ENCODE peak calls at places on chromosomes 2 and 18, in nine cellular contexts. N, V, G, T, I, O, E, K and D are unnamed samples.

GRCh38 chr2:181546086-181546485 is 88.9 kb downstream of the ITGA4 start:
- DNase-seq in N (peak; percentile 56), V (no peak), G (no peak), T (no peak), I (no peak), O (no peak), E (no peak), K (no peak), D (no peak)

GRCh38 chr2:3290655-3291054 is 87.0 kb downstream of the EIPR1 start:
- DNase-seq in N (no peak), V (no peak), G (no peak), T (no peak), I (no peak), O (peak; percentile 24), E (no peak), K (no peak), D (no peak)

GRCh38 chr2:178008636-178009289 is 63.8 kb downstream of the PDE11A start:
- DNase-seq in N (peak; percentile 81), V (peak; percentile 37), G (peak; percentile 11), T (peak; percentile 44), I (no peak), O (peak; percentile 45), E (no peak), K (no peak), D (no peak)

GRCh38 chr2:43225093-43225787 is 1.2 kb downstream of the ZFP36L2 start:
- DNase-seq in N (peak; percentile 62), V (no peak), G (peak; percentile 78), T (no peak), I (no peak), O (peak; percentile 73), E (peak; percentile 72), K (no peak), D (no peak)

GRCh38 chr2:23386422-23387220 is 1.6 kb downstream of the KLHL29 start:
- DNase-seq in N (no peak), V (no peak), G (no peak), T (peak; percentile 62), I (no peak), O (no peak), E (no peak), K (no peak), D (no peak)

GRCh38 chr2:158009425-158009824 is 92.3 kb upstream of the UPP2 start:
- DNase-seq in N (no peak), V (no peak), G (peak; percentile 45), T (no peak), I (no peak), O (peak; percentile 51), E (no peak), K (no peak), D (peak; percentile 55)

GRCh38 chr2:230225486-230225885 is at the start of gene SP140:
- DNase-seq in N (no peak), V (no peak), G (no peak), T (no peak), I (no peak), O (no peak), E (peak; percentile 53), K (peak; percentile 51), D (no peak)

GRCh38 chr2:234099266-234099665 is 48.8 kb downstream of the SPP2 start:
- DNase-seq in N (no peak), V (no peak), G (no peak), T (no peak), I (no peak), O (no peak), E (no peak), K (no peak), D (peak; percentile 68)

GRCh38 chr18:75162467-75162866 is 46.5 kb downstream of the PTGR3 start:
- DNase-seq in N (peak; percentile 57), V (peak; percentile 13), G (no peak), T (no peak), I (no peak), O (no peak), E (no peak), K (no peak), D (peak; percentile 90)

GRCh38 chr18:61988100-61988499 is 95.3 kb upstream of the RNF152 start:
- DNase-seq in N (no peak), V (no peak), G (no peak), T (no peak), I (no peak), O (no peak), E (no peak), K (no peak), D (no peak)